ENCODE peak calls at places on chromosomes 4 and X, in five cellular contexts. One of them, this sample, is unnamed. For H3K4me1, the result is how much of the 10 kb centered on the place peaks cover.

GRCh38 chr4:173257732-173258717 is 76.1 kb downstream of the HMGB2 start:
- DNase-seq in heart right ventricle: peak
- DNase-seq in left ventricle myocardium inferior: peak
- DNase-seq in tibial artery: peak
- DNase-seq in mucosa of descending colon: no peak
- DNase-seq in this sample: peak

GRCh38 chrX:136652822-136653723 is 5.1 kb downstream of the CD40LG start:
- DNase-seq in left ventricle myocardium inferior: no peak
- DNase-seq in tibial artery: peak
- DNase-seq in mucosa of descending colon: no peak
- DNase-seq in heart right ventricle: no peak
- DNase-seq in this sample: no peak

GRCh38 chr4:54781771-54782170 is 124.0 kb downstream of the KIT start:
- DNase-seq in left ventricle myocardium inferior: peak
- DNase-seq in heart right ventricle: peak
- DNase-seq in mucosa of descending colon: no peak
- DNase-seq in tibial artery: peak
- DNase-seq in this sample: peak

GRCh38 chr4:71266090-71266794 is 72.6 kb upstream of the SLC4A4 start:
- DNase-seq in mucosa of descending colon: no peak
- DNase-seq in tibial artery: no peak
- DNase-seq in heart right ventricle: no peak
- DNase-seq in left ventricle myocardium inferior: no peak
- DNase-seq in this sample: no peak

GRCh38 chrX:2188316-2188715 is 312.5 kb downstream of the DHRSX start:
- DNase-seq in left ventricle myocardium inferior: no peak
- DNase-seq in heart right ventricle: no peak
- DNase-seq in mucosa of descending colon: no peak
- DNase-seq in tibial artery: no peak
- DNase-seq in this sample: no peak

GRCh38 chr4:102139132-102139573 is 206.1 kb downstream of the SLC39A8 start:
- DNase-seq in heart right ventricle: no peak
- DNase-seq in left ventricle myocardium inferior: no peak
- DNase-seq in mucosa of descending colon: no peak
- DNase-seq in tibial artery: no peak
- DNase-seq in this sample: peak

GRCh38 chr4:98658287-98659105 is at the start of gene TSPAN5:
- DNase-seq in left ventricle myocardium inferior: peak
- DNase-seq in tibial artery: peak
- DNase-seq in mucosa of descending colon: peak
- DNase-seq in heart right ventricle: peak
- DNase-seq in this sample: peak

GRCh38 chr4:133151681-133152329 is 2.7 kb downstream of the PCDH10 start:
- DNase-seq in heart right ventricle: no peak
- DNase-seq in mucosa of descending colon: peak
- DNase-seq in left ventricle myocardium inferior: no peak
- DNase-seq in tibial artery: no peak
- DNase-seq in this sample: peak

GRCh38 chrX:12013220-12013619 is 125.1 kb upstream of the FRMPD4 start:
- DNase-seq in mucosa of descending colon: no peak
- DNase-seq in left ventricle myocardium inferior: no peak
- DNase-seq in tibial artery: no peak
- DNase-seq in heart right ventricle: no peak
- DNase-seq in this sample: no peak

GRCh38 chrX:139106111-139106510 is 394.6 kb upstream of the FGF13 start:
- DNase-seq in left ventricle myocardium inferior: no peak
- DNase-seq in mucosa of descending colon: no peak
- DNase-seq in heart right ventricle: no peak
- DNase-seq in tibial artery: no peak
- DNase-seq in this sample: no peak

GRCh38 chrX:2901367-2902036 is 27.6 kb downstream of the ARSD start:
- DNase-seq in heart right ventricle: no peak
- DNase-seq in left ventricle myocardium inferior: no peak
- DNase-seq in mucosa of descending colon: no peak
- DNase-seq in tibial artery: no peak
- DNase-seq in this sample: no peak

GRCh38 chr4:110742148-110742547 is 119.3 kb upstream of the PITX2 start:
- DNase-seq in tibial artery: no peak
- DNase-seq in mucosa of descending colon: no peak
- DNase-seq in left ventricle myocardium inferior: no peak
- DNase-seq in heart right ventricle: no peak
- DNase-seq in this sample: no peak

GRCh38 chrX:153416781-153417180 is 5.5 kb downstream of the ZFP92 start:
- DNase-seq in heart right ventricle: no peak
- DNase-seq in tibial artery: no peak
- DNase-seq in left ventricle myocardium inferior: no peak
- DNase-seq in mucosa of descending colon: no peak
- DNase-seq in this sample: no peak

GRCh38 chr4:41148292-41148691 is 66.0 kb downstream of the APBB2 start:
- DNase-seq in tibial artery: no peak
- DNase-seq in mucosa of descending colon: no peak
- DNase-seq in heart right ventricle: no peak
- DNase-seq in left ventricle myocardium inferior: no peak
- DNase-seq in this sample: no peak

GRCh38 chr4:87849612-87850011 is 16.8 kb downstream of the MEPE start:
- DNase-seq in mucosa of descending colon: no peak
- DNase-seq in heart right ventricle: no peak
- DNase-seq in left ventricle myocardium inferior: no peak
- DNase-seq in tibial artery: no peak
- DNase-seq in this sample: no peak

GRCh38 chr4:169024762-169025161 is 14.7 kb upstream of the CBR4 start:
- DNase-seq in mucosa of descending colon: no peak
- DNase-seq in heart right ventricle: no peak
- DNase-seq in left ventricle myocardium inferior: no peak
- DNase-seq in tibial artery: no peak
- DNase-seq in this sample: no peak

GRCh38 chrX:42704454-42704853 is 73.5 kb downstream of the PPP1R2C start:
- DNase-seq in mucosa of descending colon: no peak
- DNase-seq in left ventricle myocardium inferior: no peak
- DNase-seq in heart right ventricle: no peak
- DNase-seq in tibial artery: no peak
- DNase-seq in this sample: no peak

GRCh38 chr4:98209111-98209510 is 52.1 kb upstream of the RAP1GDS1 start:
- DNase-seq in left ventricle myocardium inferior: no peak
- DNase-seq in heart right ventricle: no peak
- DNase-seq in tibial artery: no peak
- DNase-seq in mucosa of descending colon: no peak
- DNase-seq in this sample: no peak

GRCh38 chrX:110346681-110347080 is 12.0 kb upstream of the RTL9 start:
- DNase-seq in left ventricle myocardium inferior: peak
- DNase-seq in mucosa of descending colon: no peak
- DNase-seq in tibial artery: no peak
- DNase-seq in heart right ventricle: no peak
- DNase-seq in this sample: no peak

GRCh38 chr4:2800691-2801596 is 8.1 kb downstream of the SH3BP2 start:
- DNase-seq in heart right ventricle: peak
- DNase-seq in tibial artery: peak
- DNase-seq in mucosa of descending colon: peak
- DNase-seq in left ventricle myocardium inferior: peak
- DNase-seq in this sample: peak
- H3K4me1 ChIP-seq in heart right ventricle: half or more
- H3K4me1 ChIP-seq in tibial artery: under half
- H3K4me1 ChIP-seq in mucosa of descending colon: half or more
- H3K4me1 ChIP-seq in left ventricle myocardium inferior: half or more
- H3K4me1 ChIP-seq in this sample: under half

GRCh38 chr4:184473265-184473514 is 1.2 kb downstream of the IRF2 start:
- DNase-seq in heart right ventricle: no peak
- DNase-seq in tibial artery: no peak
- DNase-seq in mucosa of descending colon: peak
- DNase-seq in left ventricle myocardium inferior: no peak
- DNase-seq in this sample: no peak
- H3K4me1 ChIP-seq in heart right ventricle: half or more
- H3K4me1 ChIP-seq in tibial artery: half or more
- H3K4me1 ChIP-seq in mucosa of descending colon: under half
- H3K4me1 ChIP-seq in left ventricle myocardium inferior: half or more
- H3K4me1 ChIP-seq in this sample: under half

GRCh38 chrX:119687661-119688413 is 5.1 kb downstream of the SEPTIN6 start:
- DNase-seq in left ventricle myocardium inferior: no peak
- DNase-seq in tibial artery: no peak
- DNase-seq in heart right ventricle: no peak
- DNase-seq in mucosa of descending colon: no peak
- DNase-seq in this sample: no peak
- H3K4me1 ChIP-seq in left ventricle myocardium inferior: under half
- H3K4me1 ChIP-seq in tibial artery: under half
- H3K4me1 ChIP-seq in heart right ventricle: under half
- H3K4me1 ChIP-seq in mucosa of descending colon: under half
- H3K4me1 ChIP-seq in this sample: under half

DNA sequence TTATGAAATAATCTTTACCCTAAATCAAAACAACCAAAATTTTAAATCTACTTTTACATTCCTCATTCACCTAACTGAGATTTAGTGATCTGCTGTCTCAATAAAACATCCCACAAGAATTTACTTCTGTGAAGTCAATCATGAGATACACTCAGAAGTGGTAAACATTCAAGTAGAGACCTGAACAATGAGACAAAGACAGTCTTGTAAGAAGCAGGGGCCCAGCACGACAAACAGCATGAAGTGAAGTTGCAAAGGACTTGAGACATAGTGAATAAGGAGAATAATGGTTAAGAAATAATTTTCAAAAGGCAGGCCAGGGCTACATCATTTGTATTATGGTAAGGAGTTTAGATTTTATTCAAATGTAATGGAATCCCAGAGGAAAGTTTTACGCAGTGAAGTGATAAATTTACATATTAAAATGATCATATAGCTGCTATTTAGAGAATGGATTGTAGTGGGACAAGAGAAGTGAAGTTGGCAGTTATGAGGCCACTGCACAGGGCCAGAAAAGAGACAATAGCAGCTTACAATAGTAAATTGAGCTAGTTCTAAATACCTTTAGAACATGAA is 101.9 kb downstream of the MAB21L2 start:
- DNase-seq in heart right ventricle: no peak
- DNase-seq in left ventricle myocardium inferior: no peak
- DNase-seq in mucosa of descending colon: no peak
- DNase-seq in tibial artery: no peak
- DNase-seq in this sample: no peak
- H3K4me1 ChIP-seq in heart right ventricle: under half
- H3K4me1 ChIP-seq in left ventricle myocardium inferior: under half
- H3K4me1 ChIP-seq in mucosa of descending colon: under half
- H3K4me1 ChIP-seq in tibial artery: under half
- H3K4me1 ChIP-seq in this sample: under half

GRCh38 chr4:38166768-38167167 is 206.6 kb downstream of the PTTG2 start:
- DNase-seq in mucosa of descending colon: no peak
- DNase-seq in tibial artery: no peak
- DNase-seq in left ventricle myocardium inferior: no peak
- DNase-seq in heart right ventricle: no peak
- DNase-seq in this sample: no peak
- H3K4me1 ChIP-seq in mucosa of descending colon: under half
- H3K4me1 ChIP-seq in tibial artery: under half
- H3K4me1 ChIP-seq in left ventricle myocardium inferior: under half
- H3K4me1 ChIP-seq in heart right ventricle: under half
- H3K4me1 ChIP-seq in this sample: under half

GRCh38 chrX:7107968-7108480 is 39.5 kb upstream of the STS start:
- DNase-seq in mucosa of descending colon: no peak
- DNase-seq in heart right ventricle: no peak
- DNase-seq in tibial artery: no peak
- DNase-seq in left ventricle myocardium inferior: no peak
- DNase-seq in this sample: no peak
- H3K4me1 ChIP-seq in mucosa of descending colon: under half
- H3K4me1 ChIP-seq in heart right ventricle: under half
- H3K4me1 ChIP-seq in tibial artery: under half
- H3K4me1 ChIP-seq in left ventricle myocardium inferior: under half
- H3K4me1 ChIP-seq in this sample: under half

GRCh38 chrX:24202465-24203031 is 53.0 kb downstream of the ZFX start:
- DNase-seq in mucosa of descending colon: no peak
- DNase-seq in tibial artery: no peak
- DNase-seq in left ventricle myocardium inferior: no peak
- DNase-seq in heart right ventricle: no peak
- DNase-seq in this sample: no peak
- H3K4me1 ChIP-seq in mucosa of descending colon: under half
- H3K4me1 ChIP-seq in tibial artery: under half
- H3K4me1 ChIP-seq in left ventricle myocardium inferior: under half
- H3K4me1 ChIP-seq in heart right ventricle: under half
- H3K4me1 ChIP-seq in this sample: under half

GRCh38 chr4:34281826-34282225 is 1962.5 kb downstream of the ARAP2 start:
- DNase-seq in tibial artery: no peak
- DNase-seq in heart right ventricle: no peak
- DNase-seq in mucosa of descending colon: no peak
- DNase-seq in left ventricle myocardium inferior: no peak
- DNase-seq in this sample: no peak

GRCh38 chr4:34280131-34280530 is 1964.2 kb downstream of the ARAP2 start:
- DNase-seq in heart right ventricle: no peak
- DNase-seq in left ventricle myocardium inferior: no peak
- DNase-seq in tibial artery: no peak
- DNase-seq in mucosa of descending colon: no peak
- DNase-seq in this sample: no peak

GRCh38 chr4:34279011-34279410 is 1965.3 kb downstream of the ARAP2 start:
- DNase-seq in mucosa of descending colon: no peak
- DNase-seq in tibial artery: no peak
- DNase-seq in left ventricle myocardium inferior: no peak
- DNase-seq in heart right ventricle: no peak
- DNase-seq in this sample: no peak
- H3K4me1 ChIP-seq in mucosa of descending colon: under half
- H3K4me1 ChIP-seq in tibial artery: under half
- H3K4me1 ChIP-seq in left ventricle myocardium inferior: under half
- H3K4me1 ChIP-seq in heart right ventricle: under half
- H3K4me1 ChIP-seq in this sample: under half

GRCh38 chr4:48254381-48255072 is 15.1 kb downstream of the TEC start:
- DNase-seq in heart right ventricle: peak
- DNase-seq in tibial artery: no peak
- DNase-seq in left ventricle myocardium inferior: peak
- DNase-seq in mucosa of descending colon: no peak
- DNase-seq in this sample: peak

GRCh38 chr4:48249378-48249777 is 20.3 kb downstream of the TEC start:
- DNase-seq in heart right ventricle: no peak
- DNase-seq in left ventricle myocardium inferior: no peak
- DNase-seq in mucosa of descending colon: no peak
- DNase-seq in tibial artery: no peak
- DNase-seq in this sample: no peak

GRCh38 chr4:48250343-48250742 is 19.3 kb downstream of the TEC start:
- DNase-seq in mucosa of descending colon: no peak
- DNase-seq in heart right ventricle: no peak
- DNase-seq in tibial artery: no peak
- DNase-seq in left ventricle myocardium inferior: no peak
- DNase-seq in this sample: no peak

GRCh38 chr4:48250980-48251379 is 18.7 kb downstream of the TEC start:
- DNase-seq in mucosa of descending colon: no peak
- DNase-seq in left ventricle myocardium inferior: no peak
- DNase-seq in heart right ventricle: no peak
- DNase-seq in tibial artery: no peak
- DNase-seq in this sample: no peak

DNA sequence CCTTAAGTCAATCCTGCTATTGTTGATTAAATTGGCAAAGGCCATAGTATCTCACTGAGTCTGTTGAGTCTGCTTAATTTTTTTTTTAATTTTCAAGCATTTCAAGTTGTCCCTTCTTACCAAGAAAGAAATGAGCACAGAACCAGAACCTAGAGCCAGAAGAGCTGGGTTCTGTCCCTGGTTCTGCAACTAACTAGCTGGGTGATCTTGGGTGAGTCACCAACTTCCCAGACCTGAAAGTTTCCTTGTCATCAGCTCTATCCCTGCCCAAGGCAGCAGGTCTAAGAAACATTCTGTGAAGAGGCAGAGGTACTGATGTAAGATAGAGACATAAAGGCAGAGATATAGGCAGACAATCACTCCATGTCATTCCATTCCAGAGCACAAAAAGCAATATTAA is 17.3 kb downstream of the TEC start:
- DNase-seq in left ventricle myocardium inferior: no peak
- DNase-seq in tibial artery: no peak
- DNase-seq in heart right ventricle: no peak
- DNase-seq in mucosa of descending colon: no peak
- DNase-seq in this sample: no peak
- H3K4me1 ChIP-seq in left ventricle myocardium inferior: half or more
- H3K4me1 ChIP-seq in tibial artery: under half
- H3K4me1 ChIP-seq in heart right ventricle: under half
- H3K4me1 ChIP-seq in mucosa of descending colon: under half
- H3K4me1 ChIP-seq in this sample: under half

This sample was measured in right cardiac atrium.